ENCODE peak calls at places on chromosomes 16 and 17, in seven cellular contexts. A, E, G, V, T, K and W are unnamed samples.

GRCh38 chr17:36463916-36464764 is 22.3 kb upstream of the ZNHIT3 start:
- DNase-seq in A (peak; percentile 67), E (peak; percentile 53), G (no peak), V (no peak), T (peak; percentile 84), K (no peak), W (peak; percentile 90)

GRCh38 chr17:43940630-43941029 is 1.6 kb downstream of the PPY start:
- DNase-seq in A (peak; percentile 35), E (no peak), G (no peak), V (peak; percentile 65), T (peak; percentile 45), K (no peak), W (peak; percentile 87)

GRCh38 chr16:2786061-2786825 is 1.1 kb downstream of the PRSS33 start:
- DNase-seq in A (no peak), E (no peak), G (peak; percentile 17), V (no peak), T (no peak), K (no peak), W (no peak)

GRCh38 chr16:1746693-1747195 is 24.6 kb downstream of the NME3 start:
- DNase-seq in A (no peak), E (no peak), G (no peak), V (no peak), T (peak; percentile 42), K (no peak), W (no peak)

GRCh38 chr17:51487947-51488346 is 227.6 kb downstream of the UTP18 start:
- DNase-seq in A (no peak), E (peak; percentile 7), G (no peak), V (peak; percentile 33), T (peak; percentile 46), K (no peak), W (peak; percentile 68)

GRCh38 chr17:48225725-48226567 is 118.4 kb downstream of the SNX11 start:
- DNase-seq in A (no peak), E (no peak), G (no peak), V (no peak), T (no peak), K (no peak), W (no peak)

GRCh38 chr17:77891602-77892001 is 66.9 kb upstream of the TNRC6C start:
- DNase-seq in A (no peak), E (no peak), G (no peak), V (no peak), T (no peak), K (no peak), W (no peak)

GRCh38 chr17:77898521-77899434 is 59.7 kb upstream of the TNRC6C start:
- DNase-seq in A (no peak), E (no peak), G (peak; percentile 6), V (peak; percentile 90), T (no peak), K (no peak), W (no peak)

GRCh38 chr16:84689126-84689525 is 10.7 kb upstream of the USP10 start:
- DNase-seq in A (peak; percentile 99), E (no peak), G (no peak), V (no peak), T (peak; percentile 48), K (no peak), W (no peak)

GRCh38 chr16:85882181-85882810 is 16.7 kb upstream of the IRF8 start:
- DNase-seq in A (no peak), E (no peak), G (no peak), V (no peak), T (no peak), K (no peak), W (no peak)

GRCh38 chr17:62322313-62322712 is 58.0 kb upstream of the EFCAB3 start:
- DNase-seq in A (no peak), E (no peak), G (no peak), V (no peak), T (no peak), K (no peak), W (no peak)

GRCh38 chr16:11349599-11350276 is 4.5 kb downstream of the RMI2 start:
- DNase-seq in A (peak; percentile 92), E (no peak), G (no peak), V (no peak), T (peak; percentile 73), K (no peak), W (no peak)

GRCh38 chr17:70318061-70318460 is 148.7 kb downstream of the KCNJ2 start:
- DNase-seq in A (peak; percentile 19), E (no peak), G (no peak), V (no peak), T (no peak), K (no peak), W (no peak)

GRCh38 chr17:60495260-60495659 is 30.8 kb downstream of the APPBP2 start:
- DNase-seq in A (no peak), E (no peak), G (no peak), V (no peak), T (no peak), K (no peak), W (no peak)

GRCh38 chr16:23113185-23113584 is 36.1 kb downstream of the USP31 start:
- DNase-seq in A (no peak), E (no peak), G (no peak), V (no peak), T (no peak), K (no peak), W (no peak)

GRCh38 chr17:76452646-76453430 is at the start of gene UBE2O:
- DNase-seq in A (peak; percentile 80), E (peak; percentile 88), G (peak; percentile 52), V (peak; percentile 95), T (peak; percentile 80), K (peak; percentile 96), W (peak; percentile 100)

GRCh38 chr17:79261361-79262072 is 186.9 kb downstream of the ENGASE start:
- DNase-seq in A (no peak), E (no peak), G (no peak), V (no peak), T (no peak), K (no peak), W (no peak)

GRCh38 chr16:66474750-66475199 is 47.7 kb downstream of the BEAN1 start:
- DNase-seq in A (no peak), E (peak; percentile 40), G (no peak), V (peak; percentile 78), T (no peak), K (peak; percentile 75), W (no peak)

GRCh38 chr17:7932949-7933348 is 943 bp downstream of the CNTROB start:
- DNase-seq in A (peak; percentile 61), E (no peak), G (no peak), V (peak; percentile 27), T (peak; percentile 53), K (peak; percentile 43), W (no peak)

GRCh38 chr17:59842901-59843652 is 49.7 kb downstream of the TUBD1 start:
- DNase-seq in A (peak; percentile 97), E (peak; percentile 76), G (peak; percentile 42), V (no peak), T (peak; percentile 94), K (no peak), W (no peak)

GRCh38 chr16:21156767-21157467 is 1.6 kb upstream of the LDAF1 start:
- DNase-seq in A (peak; percentile 83), E (no peak), G (no peak), V (peak; percentile 52), T (peak; percentile 71), K (peak; percentile 39), W (peak; percentile 74)

GRCh38 chr17:75155191-75155601 is 884 bp upstream of the JPT1 start:
- DNase-seq in A (no peak), E (no peak), G (no peak), V (no peak), T (peak; percentile 14), K (no peak), W (no peak)

GRCh38 chr16:85593503-85594195 is 19.5 kb upstream of the GSE1 start:
- DNase-seq in A (no peak), E (no peak), G (no peak), V (peak; percentile 37), T (no peak), K (no peak), W (peak; percentile 85)

GRCh38 chr16:52316241-52316640 is 230.7 kb downstream of the TOX3 start:
- DNase-seq in A (no peak), E (no peak), G (no peak), V (no peak), T (no peak), K (no peak), W (no peak)

GRCh38 chr17:78110363-78111011 is 18.1 kb downstream of the TMC6 start:
- DNase-seq in A (no peak), E (no peak), G (no peak), V (no peak), T (no peak), K (no peak), W (peak; percentile 47)

GRCh38 chr16:49637511-49637910 is 218.4 kb downstream of the ZNF423 start:
- DNase-seq in A (no peak), E (no peak), G (no peak), V (no peak), T (no peak), K (no peak), W (no peak)

GRCh38 chr17:66751771-66752170 is 83.1 kb upstream of the CACNG5 start:
- DNase-seq in A (no peak), E (no peak), G (no peak), V (no peak), T (no peak), K (no peak), W (no peak)

GRCh38 chr16:57544129-57544653 is 1.7 kb downstream of the ADGRG5 start:
- DNase-seq in A (no peak), E (peak; percentile 34), G (peak; percentile 7), V (peak; percentile 63), T (no peak), K (peak; percentile 85), W (no peak)

GRCh38 chr16:81190667-81191066 is 47.8 kb upstream of the BCO1 start:
- DNase-seq in A (peak; percentile 62), E (no peak), G (no peak), V (no peak), T (no peak), K (no peak), W (no peak)

GRCh38 chr17:17511971-17512858 is 16.0 kb upstream of the RASD1 start:
- DNase-seq in A (peak; percentile 93), E (no peak), G (no peak), V (no peak), T (peak; percentile 90), K (no peak), W (no peak)

GRCh38 chr17:49980703-49981197 is 11.8 kb downstream of the DLX4 start:
- DNase-seq in A (no peak), E (no peak), G (no peak), V (no peak), T (peak; percentile 37), K (no peak), W (no peak)